ENCODE peak calls at places on chromosomes 6 and 20, in five cellular contexts. One of them, this sample, is unnamed.

GRCh38 chr6:73636048-73636447 is 17.7 kb downstream of the SLC17A5 start:
- DNase-seq in NCI-H2081: no peak
- DNase-seq in lung microvascular endothelial cell: no peak
- DNase-seq in PC-9: no peak
- DNase-seq in stimulated activated naive B cell treated with anti-CD40 and anti-IgM and Interleukin-4, amounts not matched to agents 10 μg/mL and 1 μg/mL and 100 μg/mL, for 72 hours: no peak
- DNase-seq in this sample: no peak

GRCh38 chr6:36364669-36365479 is 22.6 kb downstream of the ETV7 start:
- DNase-seq in lung microvascular endothelial cell: no peak
- DNase-seq in PC-9: no peak
- DNase-seq in NCI-H2081: no peak
- DNase-seq in stimulated activated naive B cell treated with anti-CD40 and anti-IgM and Interleukin-4, amounts not matched to agents 10 μg/mL and 1 μg/mL and 100 μg/mL, for 72 hours: peak
- DNase-seq in this sample: no peak

GRCh38 chr6:119310486-119311036 is 39.0 kb downstream of the MAN1A1 start:
- DNase-seq in PC-9: no peak
- DNase-seq in NCI-H2081: no peak
- DNase-seq in lung microvascular endothelial cell: no peak
- DNase-seq in stimulated activated naive B cell treated with anti-CD40 and anti-IgM and Interleukin-4, amounts not matched to agents 10 μg/mL and 1 μg/mL and 100 μg/mL, for 72 hours: no peak
- DNase-seq in this sample: no peak

GRCh38 chr20:53061709-53062108 is 89.6 kb downstream of the TSHZ2 start:
- DNase-seq in stimulated activated naive B cell treated with anti-CD40 and anti-IgM and Interleukin-4, amounts not matched to agents 10 μg/mL and 1 μg/mL and 100 μg/mL, for 72 hours: no peak
- DNase-seq in NCI-H2081: no peak
- DNase-seq in lung microvascular endothelial cell: no peak
- DNase-seq in PC-9: no peak
- DNase-seq in this sample: no peak

GRCh38 chr6:138222901-138223546 is 4.7 kb upstream of the PBOV1 start:
- DNase-seq in NCI-H2081: no peak
- DNase-seq in PC-9: no peak
- DNase-seq in lung microvascular endothelial cell: no peak
- DNase-seq in stimulated activated naive B cell treated with anti-CD40 and anti-IgM and Interleukin-4, amounts not matched to agents 10 μg/mL and 1 μg/mL and 100 μg/mL, for 72 hours: no peak
- DNase-seq in this sample: no peak

GRCh38 chr6:170007468-170008240 is 256.2 kb downstream of the ERMARD start:
- DNase-seq in lung microvascular endothelial cell: no peak
- DNase-seq in NCI-H2081: no peak
- DNase-seq in PC-9: no peak
- DNase-seq in stimulated activated naive B cell treated with anti-CD40 and anti-IgM and Interleukin-4, amounts not matched to agents 10 μg/mL and 1 μg/mL and 100 μg/mL, for 72 hours: no peak
- DNase-seq in this sample: no peak

GRCh38 chr6:56525976-56526375 is 116.7 kb downstream of the DST start:
- DNase-seq in NCI-H2081: no peak
- DNase-seq in lung microvascular endothelial cell: no peak
- DNase-seq in PC-9: no peak
- DNase-seq in stimulated activated naive B cell treated with anti-CD40 and anti-IgM and Interleukin-4, amounts not matched to agents 10 μg/mL and 1 μg/mL and 100 μg/mL, for 72 hours: no peak
- DNase-seq in this sample: no peak

GRCh38 chr6:96520851-96521115 is 823 bp upstream of the UFL1 start:
- DNase-seq in lung microvascular endothelial cell: no peak
- DNase-seq in NCI-H2081: no peak
- DNase-seq in PC-9: no peak
- DNase-seq in stimulated activated naive B cell treated with anti-CD40 and anti-IgM and Interleukin-4, amounts not matched to agents 10 μg/mL and 1 μg/mL and 100 μg/mL, for 72 hours: no peak
- DNase-seq in this sample: no peak

GRCh38 chr6:80605165-80605989 is 498.9 kb downstream of the BCKDHB start:
- DNase-seq in PC-9: no peak
- DNase-seq in stimulated activated naive B cell treated with anti-CD40 and anti-IgM and Interleukin-4, amounts not matched to agents 10 μg/mL and 1 μg/mL and 100 μg/mL, for 72 hours: no peak
- DNase-seq in NCI-H2081: peak
- DNase-seq in lung microvascular endothelial cell: peak
- DNase-seq in this sample: no peak

GRCh38 chr20:56683077-56683865 is 54.2 kb downstream of the TFAP2C start:
- DNase-seq in lung microvascular endothelial cell: no peak
- DNase-seq in stimulated activated naive B cell treated with anti-CD40 and anti-IgM and Interleukin-4, amounts not matched to agents 10 μg/mL and 1 μg/mL and 100 μg/mL, for 72 hours: no peak
- DNase-seq in NCI-H2081: no peak
- DNase-seq in PC-9: no peak
- DNase-seq in this sample: no peak

GRCh38 chr6:49225471-49225870 is 237.6 kb downstream of the MMUT start:
- DNase-seq in PC-9: no peak
- DNase-seq in NCI-H2081: no peak
- DNase-seq in lung microvascular endothelial cell: no peak
- DNase-seq in stimulated activated naive B cell treated with anti-CD40 and anti-IgM and Interleukin-4, amounts not matched to agents 10 μg/mL and 1 μg/mL and 100 μg/mL, for 72 hours: no peak
- DNase-seq in this sample: no peak

GRCh38 chr20:33629979-33630378 is 32.1 kb upstream of the C20orf144 start:
- DNase-seq in stimulated activated naive B cell treated with anti-CD40 and anti-IgM and Interleukin-4, amounts not matched to agents 10 μg/mL and 1 μg/mL and 100 μg/mL, for 72 hours: no peak
- DNase-seq in PC-9: no peak
- DNase-seq in NCI-H2081: no peak
- DNase-seq in lung microvascular endothelial cell: no peak
- DNase-seq in this sample: no peak

GRCh38 chr20:4449977-4450715 is 271.6 kb upstream of the PRND start:
- DNase-seq in lung microvascular endothelial cell: no peak
- DNase-seq in PC-9: no peak
- DNase-seq in NCI-H2081: no peak
- DNase-seq in stimulated activated naive B cell treated with anti-CD40 and anti-IgM and Interleukin-4, amounts not matched to agents 10 μg/mL and 1 μg/mL and 100 μg/mL, for 72 hours: no peak
- DNase-seq in this sample: no peak

GRCh38 chr20:64083380-64084208 is 604 bp downstream of the LKAAEAR1 start:
- DNase-seq in NCI-H2081: peak
- DNase-seq in stimulated activated naive B cell treated with anti-CD40 and anti-IgM and Interleukin-4, amounts not matched to agents 10 μg/mL and 1 μg/mL and 100 μg/mL, for 72 hours: peak
- DNase-seq in lung microvascular endothelial cell: peak
- DNase-seq in PC-9: peak
- DNase-seq in this sample: no peak